ENCODE peak calls at places on chromosomes 1 and 21, in six cellular contexts. G is NCI-H1105, P is ACHN, C is hypothalamus, S is body of pancreas, H is T1000. D is an unnamed sample.

GRCh38 chr1:228098323-228098931 is 4.7 kb downstream of the C1orf35 start:
- DNase-seq in G (no peak), P (no peak), C (no peak), S (no peak), H (no peak), D (no peak)

GRCh38 chr1:35350872-35351271 is 82.4 kb downstream of the ZMYM4 start:
- DNase-seq in G (no peak), P (no peak), C (no peak), S (no peak), H (no peak), D (peak; percentile 45)

GRCh38 chr1:2865571-2866414 is 64.3 kb upstream of the TTC34 start:
- DNase-seq in G (peak; percentile 13), P (no peak), C (no peak), S (no peak), H (no peak), D (no peak)

GRCh38 chr1:15008783-15009709 is 144.5 kb upstream of the TMEM51 start:
- DNase-seq in G (no peak), P (no peak), C (no peak), S (no peak), H (no peak), D (peak; percentile 54)

GRCh38 chr1:88608139-88608943 is 75.7 kb upstream of the PKN2 start:
- DNase-seq in G (no peak), P (peak; percentile 24), C (no peak), S (no peak), H (no peak), D (peak; percentile 39)

GRCh38 chr1:2158272-2158671 is 36.3 kb downstream of the FAAP20 start:
- DNase-seq in G (no peak), P (no peak), C (no peak), S (no peak), H (no peak), D (no peak)

GRCh38 chr1:31627301-31627929 is 9.9 kb downstream of the HCRTR1 start:
- DNase-seq in G (no peak), P (no peak), C (no peak), S (peak; percentile 87), H (no peak), D (no peak)

GRCh38 chr1:214396319-214396718 is 115.4 kb downstream of the SMYD2 start:
- DNase-seq in G (no peak), P (no peak), C (no peak), S (no peak), H (no peak), D (no peak)

GRCh38 chr1:41387667-41388091 is 26.4 kb downstream of the FOXO6 start:
- DNase-seq in G (peak; percentile 95), P (no peak), C (no peak), S (peak; percentile 90), H (no peak), D (peak; percentile 91)

GRCh38 chr1:30700528-30701265 is 22.7 kb downstream of the MATN1 start:
- DNase-seq in G (no peak), P (peak; percentile 25), C (no peak), S (no peak), H (peak; percentile 52), D (peak; percentile 72)

GRCh38 chr1:71737768-71738167 is 544.6 kb downstream of the NEGR1 start:
- DNase-seq in G (no peak), P (no peak), C (no peak), S (no peak), H (no peak), D (no peak)

GRCh38 chr1:234613128-234613875 is 3.3 kb upstream of the IRF2BP2 start:
- DNase-seq in G (no peak), P (peak; percentile 37), C (no peak), S (peak; percentile 51), H (no peak), D (peak; percentile 53)

GRCh38 chr21:33299181-33299752 is 25.5 kb upstream of the IFNAR1 start:
- DNase-seq in G (no peak), P (no peak), C (no peak), S (no peak), H (no peak), D (no peak)

D was measured in astrocyte of the hippocampus.